ENCODE peak calls at places on chromosomes 2 and 18, in four cellular contexts. N is stimulated activated CD4-positive, alpha-beta T cell treated with anti-CD3 and anti-CD28 coated beads, Interleukin-4, amount 100 ng/mL, for 48 hours; U is left ventricle myocardium superior; K is breast epithelium. L is an unnamed sample.

GRCh38 chr2:145764631-145765030 is 1244.7 kb upstream of the ZEB2 start:
- DNase-seq in U (peak), K (no peak), N (no peak), L (peak)

GRCh38 chr2:143128681-143129580 is at the start of gene ARHGAP15:
- DNase-seq in U (no peak), N (peak), K (no peak), L (no peak)

GRCh38 chr2:102439065-102439695 is 16.2 kb downstream of the IL18RAP start:
- DNase-seq in N (no peak), U (no peak), K (no peak), L (no peak)

GRCh38 chr2:2571301-2572198 is 240.5 kb upstream of the MYT1L start:
- DNase-seq in N (no peak), K (no peak), U (no peak), L (peak)

GRCh38 chr2:169741-170140 is 94.1 kb downstream of the SH3YL1 start:
- DNase-seq in U (no peak), K (no peak), N (no peak), L (no peak)

GRCh38 chr2:86393521-86394490 is 47.4 kb upstream of the KDM3A start:
- DNase-seq in U (peak), K (no peak), N (no peak), L (peak)

GRCh38 chr2:215483431-215483830 is 47.6 kb upstream of the FN1 start:
- DNase-seq in U (no peak), K (no peak), N (no peak), L (no peak)

GRCh38 chr2:95074663-95075439 is 46.8 kb downstream of the MRPS5 start:
- DNase-seq in K (no peak), N (peak), U (no peak), L (no peak)

GRCh38 chr2:174617120-174617519 is 19.5 kb upstream of the WIPF1 start:
- DNase-seq in N (no peak), K (no peak), U (no peak), L (no peak)

GRCh38 chr2:225994748-225995405 is 595.4 kb downstream of the NYAP2 start:
- DNase-seq in U (no peak), K (no peak), N (no peak), L (no peak)

GRCh38 chr2:170314744-170315447 is 136.9 kb downstream of the MYO3B start:
- DNase-seq in K (no peak), N (no peak), U (no peak), L (no peak)

GRCh38 chr2:191259001-191259400 is 13.8 kb downstream of the MYO1B start:
- DNase-seq in N (no peak), K (no peak), U (no peak), L (no peak)

GRCh38 chr2:39380525-39381150 is 56.4 kb downstream of the MAP4K3 start:
- DNase-seq in K (no peak), N (no peak), U (no peak), L (no peak)

GRCh38 chr2:38907743-38908562 is 18.3 kb downstream of the ARHGEF33 start:
- DNase-seq in N (peak), K (no peak), U (no peak), L (no peak)

GRCh38 chr18:62964432-62964831 is 249.1 kb downstream of the PHLPP1 start:
- DNase-seq in N (no peak), K (no peak), U (no peak), L (no peak)

GRCh38 chr2:239826376-239826775 is 198.8 kb downstream of the NDUFA10 start:
- DNase-seq in N (no peak), U (no peak), K (peak), L (no peak)

GRCh38 chr18:40935423-40935822 is 1019.6 kb upstream of the PIK3C3 start:
- DNase-seq in N (no peak), K (no peak), U (no peak), L (no peak)

GRCh38 chr2:101428413-101429176 is 41.3 kb upstream of the CREG2 start:
- DNase-seq in K (no peak), N (no peak), U (no peak), L (no peak)

GRCh38 chr18:3998698-3999333 is 456.3 kb downstream of the DLGAP1 start:
- DNase-seq in K (no peak), N (no peak), U (no peak), L (no peak)

GRCh38 chr2:118672571-118673158 is 174.8 kb downstream of the EN1 start:
- DNase-seq in N (no peak), K (no peak), U (no peak), L (no peak)

GRCh38 chr2:73084971-73085370 is 13.5 kb upstream of the SFXN5 start:
- DNase-seq in U (no peak), N (no peak), K (no peak), L (no peak)

GRCh38 chr2:43178055-43178598 is 48.3 kb downstream of the ZFP36L2 start:
- DNase-seq in U (no peak), N (no peak), K (no peak), L (peak)

GRCh38 chr18:48802543-48803428 is 148.0 kb downstream of the SMAD7 start:
- DNase-seq in U (peak), K (peak), N (no peak), L (no peak)

GRCh38 chr18:41121116-41121826 is 833.8 kb upstream of the PIK3C3 start:
- DNase-seq in K (no peak), U (no peak), N (no peak), L (no peak)

GRCh38 chr2:119745566-119745965 is 14.2 kb upstream of the PTPN4 start:
- DNase-seq in N (no peak), K (no peak), U (no peak), L (no peak)

GRCh38 chr2:112958428-112959108 is 19.2 kb upstream of the IL36G start:
- DNase-seq in K (no peak), U (no peak), N (peak), L (no peak)

GRCh38 chr2:168962636-168963035 is 61.5 kb downstream of the G6PC2 start:
- DNase-seq in U (no peak), N (no peak), K (no peak), L (no peak)

GRCh38 chr2:215831296-215831913 is 181.9 kb downstream of the MREG start:
- DNase-seq in N (no peak), U (peak), K (no peak), L (peak)

GRCh38 chr2:26347286-26347865 is 787 bp upstream of the ADGRF3 start:
- DNase-seq in N (no peak), K (no peak), U (no peak), L (no peak)

GRCh38 chr2:235521844-235522243 is 28.0 kb downstream of the AGAP1 start:
- DNase-seq in K (no peak), N (no peak), U (no peak), L (no peak)

GRCh38 chr2:228767196-228767595 is 503.9 kb downstream of the PID1 start:
- DNase-seq in U (no peak), K (no peak), N (no peak), L (no peak)

GRCh38 chr18:58814317-58814716 is 50.4 kb upstream of the ZNF532 start:
- DNase-seq in K (no peak), N (no peak), U (no peak), L (no peak)

GRCh38 chr2:206160124-206160806 is 570 bp downstream of the EEF1B2 start:
- DNase-seq in U (no peak), N (peak), K (no peak), L (peak)

GRCh38 chr2:129400825-129401224 is 578.6 kb upstream of the RAB6C start:
- DNase-seq in K (no peak), N (no peak), U (no peak), L (no peak)

GRCh38 chr2:233434666-233435375 is 80.5 kb downstream of the DGKD start:
- DNase-seq in U (no peak), K (no peak), N (no peak), L (no peak)

GRCh38 chr2:36427790-36428243 is 72.2 kb downstream of the CRIM1 start:
- DNase-seq in K (no peak), N (no peak), U (no peak), L (peak)

GRCh38 chr2:47016172-47016913 is 100.7 kb upstream of the MCFD2 start:
- DNase-seq in N (no peak), K (no peak), U (no peak), L (peak)

GRCh38 chr18:49510393-49511115 is 23.5 kb upstream of the C18orf32 start:
- DNase-seq in N (peak), K (no peak), U (peak), L (peak)

L was measured in psoas muscle.